ENCODE peak calls at places on chromosomes 3 and 15, in ten cellular contexts. X is right lobe of liver; V is astrocyte; F is progenitor cell of endocrine pancreas; S is fibroblast of lung; U is upper lobe of right lung; K is cardiac fibroblast; J is spleen; Z is activated CD8-positive, alpha-beta T cell treated with anti-CD3 and anti-CD28 coated beads for 36 hours; H is neural progenitor cell. D is an unnamed sample.

GRCh38 chr15:62506217-62506805 is 341.2 kb upstream of the C2CD4B start:
- DNase-seq in Z (no peak), X (no peak), U (no peak), H (peak), S (peak), V (peak), J (no peak), F (no peak), K (peak), D (no peak)

GRCh38 chr15:36590838-36591237 is 11.4 kb downstream of the CDIN1 start:
- DNase-seq in F (no peak), J (no peak), X (no peak), Z (no peak), S (peak), H (no peak), U (no peak), V (peak), K (peak), D (no peak)

GRCh38 chr3:5038243-5038642 is 59.0 kb downstream of the BHLHE40 start:
- DNase-seq in V (no peak), X (no peak), F (no peak), S (no peak), K (no peak), Z (peak), H (no peak), J (peak), U (no peak), D (no peak)

GRCh38 chr15:95446854-95447253 is 883.6 kb upstream of the NR2F2 start:
- DNase-seq in Z (peak), J (no peak), U (no peak), K (no peak), X (no peak), F (no peak), V (no peak), H (no peak), S (no peak), D (no peak)

GRCh38 chr3:56792201-56792600 is 9.5 kb downstream of the ARHGEF3 start:
- DNase-seq in K (no peak), Z (peak), U (no peak), F (no peak), J (no peak), V (no peak), X (no peak), S (no peak), H (no peak), D (no peak)

GRCh38 chr15:55992769-55993110 is 672 bp downstream of the NEDD4 start:
- DNase-seq in U (no peak), F (no peak), K (no peak), X (no peak), S (peak), Z (no peak), J (no peak), V (no peak), H (no peak), D (no peak)

GRCh38 chr15:88258021-88258641 is 1.6 kb upstream of the NTRK3 start:
- DNase-seq in K (no peak), S (no peak), J (no peak), F (no peak), U (peak), X (no peak), V (no peak), Z (peak), H (peak), D (no peak)

GRCh38 chr3:63753567-63753966 is 65.5 kb upstream of the C3orf49 start:
- DNase-seq in K (peak), U (no peak), J (no peak), S (peak), F (no peak), V (peak), H (peak), X (no peak), Z (no peak), D (no peak)

GRCh38 chr3:126885425-126885824 is 97.5 kb upstream of the PLXNA1 start:
- DNase-seq in H (no peak), K (no peak), V (no peak), U (no peak), S (no peak), J (no peak), X (no peak), Z (no peak), F (no peak), D (no peak)

GRCh38 chr3:58994746-58995330 is 55.0 kb downstream of the CFAP20DC start:
- DNase-seq in U (no peak), Z (peak), J (no peak), X (no peak), V (peak), F (peak), S (peak), H (peak), K (peak), D (peak)

GRCh38 chr3:194382892-194383223 is 13.3 kb upstream of the LRRC15 start:
- DNase-seq in F (no peak), X (no peak), K (no peak), V (no peak), Z (no peak), H (no peak), U (peak), J (peak), S (no peak), D (no peak)

GRCh38 chr3:14297784-14298236 is 104.6 kb upstream of the SLC6A6 start:
- DNase-seq in H (no peak), U (no peak), J (no peak), Z (no peak), F (no peak), K (peak), V (peak), S (no peak), X (no peak), D (no peak)

GRCh38 chr15:64521726-64522164 is 61.4 kb downstream of the ZNF609 start:
- DNase-seq in Z (no peak), U (no peak), H (peak), V (peak), X (no peak), S (peak), F (no peak), K (peak), J (no peak), D (no peak)

GRCh38 chr15:97482521-97482920 is 478.0 kb upstream of the ARRDC4 start:
- DNase-seq in K (no peak), J (no peak), F (no peak), Z (no peak), S (no peak), U (no peak), V (no peak), X (no peak), H (peak), D (no peak)

GRCh38 chr3:137998643-137999042 is 11.3 kb upstream of the CLDN18 start:
- DNase-seq in Z (no peak), K (no peak), H (no peak), S (no peak), U (no peak), V (no peak), X (no peak), J (no peak), F (no peak), D (no peak)

GRCh38 chr3:119529883-119530282 is 29.5 kb downstream of the CD80 start:
- DNase-seq in F (no peak), X (no peak), K (peak), H (no peak), J (no peak), U (no peak), V (peak), S (peak), Z (no peak), D (no peak)

GRCh38 chr3:26099692-26100091 is 309.8 kb downstream of the OXSM start:
- DNase-seq in F (no peak), V (peak), S (peak), U (no peak), Z (no peak), K (no peak), J (no peak), X (no peak), H (no peak), D (no peak)

GRCh38 chr3:63818282-63819150 is 583 bp upstream of the C3orf49 start:
- DNase-seq in U (no peak), X (no peak), H (peak), S (peak), Z (peak), F (peak), J (no peak), V (peak), K (peak), D (peak)

GRCh38 chr3:82354181-82354696 is 592.8 kb upstream of the GBE1 start:
- DNase-seq in U (no peak), F (no peak), S (no peak), V (no peak), J (no peak), Z (no peak), H (no peak), X (no peak), K (no peak), D (no peak)

GRCh38 chr15:33089878-33090757 is 104.4 kb downstream of the FMN1 start:
- DNase-seq in Z (no peak), F (no peak), V (peak), S (peak), J (no peak), X (no peak), K (peak), H (no peak), U (no peak), D (peak)

GRCh38 chr3:46954178-46954577 is 22.4 kb downstream of the CCDC12 start:
- DNase-seq in V (no peak), J (no peak), K (no peak), Z (peak), X (no peak), F (no peak), U (no peak), H (no peak), S (no peak), D (no peak)

GRCh38 chr15:80856809-80857377 is 77.7 kb downstream of the CEMIP start:
- DNase-seq in J (no peak), S (no peak), F (no peak), H (peak), V (no peak), X (peak), U (peak), Z (no peak), K (peak), D (no peak)

GRCh38 chr15:96878129-96878528 is 547.6 kb downstream of the NR2F2 start:
- DNase-seq in H (no peak), U (no peak), F (no peak), J (no peak), Z (no peak), S (no peak), K (no peak), X (no peak), V (no peak), D (no peak)

GRCh38 chr3:170714151-170714550 is 128.3 kb upstream of the SLC7A14 start:
- DNase-seq in U (no peak), X (no peak), S (peak), J (no peak), V (peak), Z (no peak), K (peak), H (no peak), F (no peak), D (no peak)

GRCh38 chr15:31292391-31293020 is 34.1 kb upstream of the KLF13 start:
- DNase-seq in S (no peak), H (no peak), F (no peak), K (peak), Z (no peak), J (no peak), U (no peak), X (peak), V (no peak), D (no peak)

GRCh38 chr3:30578479-30578878 is 27.9 kb upstream of the TGFBR2 start:
- DNase-seq in K (peak), S (peak), F (no peak), J (peak), X (peak), Z (no peak), U (no peak), V (peak), H (no peak), D (peak)

GRCh38 chr3:31444220-31445142 is 88.2 kb upstream of the STT3B start:
- DNase-seq in H (no peak), U (no peak), J (no peak), K (no peak), S (no peak), X (no peak), F (no peak), V (no peak), Z (no peak), D (no peak)

GRCh38 chr3:160796813-160797164 is 40.8 kb downstream of the PPM1L start:
- DNase-seq in F (no peak), J (no peak), K (no peak), Z (no peak), V (no peak), U (no peak), X (no peak), S (no peak), H (no peak), D (no peak)

GRCh38 chr3:133376805-133377204 is 23.1 kb upstream of the BFSP2 start:
- DNase-seq in Z (no peak), X (no peak), S (peak), J (no peak), H (no peak), K (no peak), U (no peak), V (no peak), F (no peak), D (no peak)

GRCh38 chr3:114418724-114419543 is 125.1 kb downstream of the TIGIT start:
- DNase-seq in U (no peak), H (peak), K (peak), F (no peak), V (peak), Z (no peak), X (no peak), J (no peak), S (peak), D (peak)

GRCh38 chr3:137134431-137134830 is 176.6 kb downstream of the IL20RB start:
- DNase-seq in K (no peak), F (no peak), X (no peak), H (no peak), U (no peak), J (no peak), S (no peak), V (no peak), Z (no peak), D (no peak)

GRCh38 chr15:70133296-70133695 is 35.6 kb upstream of the TLE3 start:
- DNase-seq in H (no peak), J (no peak), K (no peak), U (no peak), X (peak), Z (no peak), S (no peak), V (no peak), F (no peak), D (no peak)

GRCh38 chr15:60096157-60096556 is 92.0 kb downstream of the FOXB1 start:
- DNase-seq in X (no peak), F (no peak), S (no peak), J (no peak), V (peak), Z (no peak), H (no peak), U (no peak), K (peak), D (no peak)

GRCh38 chr3:10419637-10420232 is 85.7 kb downstream of the ATP2B2 start:
- DNase-seq in S (peak), F (no peak), H (no peak), K (no peak), V (peak), Z (peak), U (no peak), J (peak), X (no peak), D (no peak)

GRCh38 chr3:81439088-81439487 is 322.4 kb downstream of the GBE1 start:
- DNase-seq in S (no peak), V (no peak), J (no peak), Z (no peak), F (no peak), H (no peak), U (no peak), K (no peak), X (no peak), D (no peak)

GRCh38 chr3:181210275-181210674 is 220.7 kb upstream of the DNAJC19 start:
- DNase-seq in J (no peak), V (peak), Z (no peak), H (peak), X (no peak), U (no peak), K (peak), F (no peak), S (peak), D (no peak)

GRCh38 chr15:77568960-77569646 is 63.6 kb downstream of the LINGO1 start:
- DNase-seq in H (no peak), X (peak), K (peak), V (no peak), F (no peak), Z (no peak), U (peak), S (peak), J (no peak), D (no peak)

GRCh38 chr3:85427467-85427866 is 468.7 kb downstream of the CADM2 start:
- DNase-seq in S (no peak), Z (no peak), X (no peak), V (no peak), U (no peak), J (no peak), F (no peak), K (no peak), H (no peak), D (no peak)

GRCh38 chr3:157542711-157543485 is 39.7 kb upstream of the VEPH1 start:
- DNase-seq in V (peak), X (no peak), J (no peak), K (peak), S (peak), U (peak), F (peak), Z (no peak), H (peak), D (no peak)
- TF ChIP-seq CTCF in V (peak), X (no peak), J (no peak), K (peak), S (peak), U (no peak), F (peak), Z (no peak), H (peak), D (peak)

GRCh38 chr3:188283347-188283746 is 129.4 kb downstream of the LPP start:
- DNase-seq in Z (no peak), F (no peak), X (peak), V (no peak), H (no peak), S (peak), J (no peak), K (peak), U (no peak), D (no peak)
- TF ChIP-seq CTCF in Z (no peak), F (peak), X (peak), V (peak), H (no peak), S (no peak), J (no peak), K (peak), U (peak), D (no peak)

DNA sequence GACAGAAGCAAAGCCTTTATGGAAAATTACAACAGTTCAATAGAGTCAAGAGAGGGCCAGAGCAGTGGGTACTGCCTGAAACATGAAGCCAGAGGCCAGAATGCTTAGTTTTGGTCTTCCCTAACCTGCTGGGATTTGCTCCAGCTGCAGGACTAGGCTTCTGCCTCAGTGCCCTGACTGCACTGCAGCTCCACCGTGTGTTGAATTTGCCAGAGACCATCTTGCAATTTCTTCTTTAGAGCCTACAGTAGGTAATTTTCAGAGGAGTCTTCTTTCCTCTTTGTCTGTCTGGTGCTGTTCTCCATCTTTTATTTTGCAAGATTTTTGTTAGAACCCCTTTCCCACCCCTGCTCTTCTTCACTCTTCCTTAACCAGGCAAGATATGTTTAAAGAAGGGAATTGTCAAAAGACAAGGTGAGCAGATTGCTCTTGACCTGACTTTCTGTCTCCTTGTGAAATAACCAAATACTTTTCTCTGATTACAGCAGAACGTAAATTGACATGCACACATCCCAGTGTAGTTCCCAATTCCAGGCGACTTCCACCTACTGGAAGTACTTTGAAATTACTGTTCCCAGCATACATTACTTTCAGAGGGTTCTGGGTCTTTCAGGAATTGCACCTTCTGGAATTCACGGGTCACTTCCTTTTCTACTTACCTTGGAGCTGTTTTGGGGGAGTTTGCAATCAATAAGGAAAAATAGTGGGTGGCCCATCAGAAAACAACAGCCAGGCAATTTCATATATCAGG is 161.2 kb downstream of the MINAR1 start:
- DNase-seq in U (no peak), V (no peak), S (peak), H (peak), J (no peak), K (peak), X (no peak), F (no peak), Z (no peak), D (no peak)
- TF ChIP-seq CTCF in U (no peak), V (no peak), S (peak), H (peak), J (no peak), K (peak), X (peak), F (peak), Z (no peak), D (peak)

DNA sequence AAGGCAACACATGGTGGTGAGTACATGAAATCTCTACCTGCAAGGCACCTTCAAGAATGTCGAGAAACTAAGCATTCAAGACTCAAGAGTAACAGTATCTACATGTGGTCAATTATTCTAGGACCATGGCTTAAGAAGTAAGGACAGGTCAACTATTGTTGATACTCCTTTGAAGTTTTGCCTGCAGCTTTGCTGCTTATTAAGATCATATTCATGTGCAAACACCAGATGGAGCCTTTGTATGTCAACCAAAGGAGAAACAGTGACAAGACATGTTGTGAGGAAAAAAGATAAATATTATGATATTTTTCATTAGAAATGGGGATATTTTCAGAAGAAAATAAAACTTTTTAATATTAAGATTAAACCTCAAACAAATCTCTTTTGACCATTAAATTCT is 52.3 kb upstream of the FGF7 start:
- DNase-seq in U (no peak), S (peak), Z (no peak), X (no peak), J (no peak), V (no peak), F (no peak), H (no peak), K (peak), D (no peak)
- TF ChIP-seq CTCF in U (no peak), S (peak), Z (no peak), X (no peak), J (no peak), V (no peak), F (no peak), H (no peak), K (peak), D (no peak)

DNA sequence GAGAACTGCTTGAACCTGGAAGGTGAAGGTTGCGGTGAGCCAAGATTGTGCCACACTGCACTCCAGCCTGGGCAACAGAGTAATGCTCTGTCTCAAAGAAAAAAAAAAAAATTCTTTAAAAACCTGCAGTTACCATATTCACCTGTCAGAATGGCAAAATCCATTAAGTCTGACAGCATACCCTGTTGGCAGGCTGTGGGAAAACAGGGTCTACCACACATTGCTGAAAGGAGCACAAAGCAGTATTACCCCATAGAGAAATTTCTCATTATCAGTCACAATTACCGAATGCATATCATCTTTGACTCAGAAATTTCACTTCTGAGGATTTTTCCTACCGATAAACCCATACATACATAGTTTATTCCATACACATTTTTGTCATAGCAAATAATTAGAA is 264.1 kb upstream of the SLCO3A1 start:
- DNase-seq in X (no peak), J (no peak), Z (peak), S (no peak), H (no peak), V (no peak), F (no peak), U (no peak), K (no peak), D (no peak)
- TF ChIP-seq CTCF in X (no peak), J (no peak), Z (no peak), S (no peak), H (peak), V (no peak), F (peak), U (no peak), K (no peak), D (no peak)